ENCODE peak calls at places on chromosomes 5 and 9, in four cellular contexts. One of them, this sample, is unnamed.

GRCh38 chr5:124774002-124774318 is 27.5 kb upstream of the ZNF608 start:
- DNase-seq in activated CD8-positive, alpha-beta memory T cell treated with anti-CD3 and anti-CD28 coated beads, Interleukin-2, amount 50 U/mL, for 48 hours: no peak
- DNase-seq in renal cortical epithelial cell: no peak
- DNase-seq in PC-3: no peak
- DNase-seq in this sample: no peak

GRCh38 chr5:120512068-120512467 is 48.0 kb downstream of the PRR16 start:
- DNase-seq in renal cortical epithelial cell: no peak
- DNase-seq in activated CD8-positive, alpha-beta memory T cell treated with anti-CD3 and anti-CD28 coated beads, Interleukin-2, amount 50 U/mL, for 48 hours: no peak
- DNase-seq in PC-3: no peak
- DNase-seq in this sample: no peak

GRCh38 chr5:17305024-17305423 is 87.6 kb downstream of the BASP1 start:
- DNase-seq in activated CD8-positive, alpha-beta memory T cell treated with anti-CD3 and anti-CD28 coated beads, Interleukin-2, amount 50 U/mL, for 48 hours: no peak
- DNase-seq in PC-3: no peak
- DNase-seq in renal cortical epithelial cell: no peak
- DNase-seq in this sample: no peak

GRCh38 chr9:4970970-4971641 is 14.0 kb upstream of the JAK2 start:
- DNase-seq in PC-3: no peak
- DNase-seq in renal cortical epithelial cell: peak
- DNase-seq in activated CD8-positive, alpha-beta memory T cell treated with anti-CD3 and anti-CD28 coated beads, Interleukin-2, amount 50 U/mL, for 48 hours: peak
- DNase-seq in this sample: no peak

GRCh38 chr5:1732955-1733354 is 66.7 kb downstream of the MRPL36 start:
- DNase-seq in renal cortical epithelial cell: no peak
- DNase-seq in PC-3: no peak
- DNase-seq in activated CD8-positive, alpha-beta memory T cell treated with anti-CD3 and anti-CD28 coated beads, Interleukin-2, amount 50 U/mL, for 48 hours: peak
- DNase-seq in this sample: no peak

GRCh38 chr5:98771389-98772109 is 1.9 kb upstream of the RGMB start:
- DNase-seq in PC-3: peak
- DNase-seq in renal cortical epithelial cell: peak
- DNase-seq in activated CD8-positive, alpha-beta memory T cell treated with anti-CD3 and anti-CD28 coated beads, Interleukin-2, amount 50 U/mL, for 48 hours: no peak
- DNase-seq in this sample: peak

GRCh38 chr5:11227064-11227463 is 466.0 kb upstream of the DAP start:
- DNase-seq in activated CD8-positive, alpha-beta memory T cell treated with anti-CD3 and anti-CD28 coated beads, Interleukin-2, amount 50 U/mL, for 48 hours: no peak
- DNase-seq in PC-3: no peak
- DNase-seq in renal cortical epithelial cell: no peak
- DNase-seq in this sample: no peak

GRCh38 chr5:43702815-43703214 is 99.8 kb downstream of the NNT start:
- DNase-seq in activated CD8-positive, alpha-beta memory T cell treated with anti-CD3 and anti-CD28 coated beads, Interleukin-2, amount 50 U/mL, for 48 hours: no peak
- DNase-seq in renal cortical epithelial cell: no peak
- DNase-seq in PC-3: no peak
- DNase-seq in this sample: peak

GRCh38 chr5:62354028-62354874 is 48.2 kb downstream of the KIF2A start:
- DNase-seq in activated CD8-positive, alpha-beta memory T cell treated with anti-CD3 and anti-CD28 coated beads, Interleukin-2, amount 50 U/mL, for 48 hours: no peak
- DNase-seq in renal cortical epithelial cell: peak
- DNase-seq in PC-3: peak
- DNase-seq in this sample: peak

GRCh38 chr5:142568996-142569335 is 116.9 kb downstream of the FGF1 start:
- DNase-seq in renal cortical epithelial cell: no peak
- DNase-seq in PC-3: no peak
- DNase-seq in activated CD8-positive, alpha-beta memory T cell treated with anti-CD3 and anti-CD28 coated beads, Interleukin-2, amount 50 U/mL, for 48 hours: no peak
- DNase-seq in this sample: no peak

GRCh38 chr9:22098636-22099332 is 89.7 kb upstream of the CDKN2B start:
- DNase-seq in renal cortical epithelial cell: peak
- DNase-seq in PC-3: no peak
- DNase-seq in activated CD8-positive, alpha-beta memory T cell treated with anti-CD3 and anti-CD28 coated beads, Interleukin-2, amount 50 U/mL, for 48 hours: no peak
- DNase-seq in this sample: no peak

GRCh38 chr9:125816321-125816720 is 69.1 kb downstream of the PBX3 start:
- DNase-seq in renal cortical epithelial cell: no peak
- DNase-seq in PC-3: no peak
- DNase-seq in activated CD8-positive, alpha-beta memory T cell treated with anti-CD3 and anti-CD28 coated beads, Interleukin-2, amount 50 U/mL, for 48 hours: no peak
- DNase-seq in this sample: no peak

GRCh38 chr9:85514256-85514655 is 227.5 kb downstream of the AGTPBP1 start:
- DNase-seq in renal cortical epithelial cell: no peak
- DNase-seq in PC-3: no peak
- DNase-seq in activated CD8-positive, alpha-beta memory T cell treated with anti-CD3 and anti-CD28 coated beads, Interleukin-2, amount 50 U/mL, for 48 hours: no peak
- DNase-seq in this sample: peak

GRCh38 chr5:170254056-170254455 is 21.3 kb downstream of the C5orf58 start:
- DNase-seq in renal cortical epithelial cell: peak
- DNase-seq in activated CD8-positive, alpha-beta memory T cell treated with anti-CD3 and anti-CD28 coated beads, Interleukin-2, amount 50 U/mL, for 48 hours: no peak
- DNase-seq in PC-3: peak
- DNase-seq in this sample: no peak

GRCh38 chr9:5326893-5327548 is 12.7 kb downstream of the RLN1 start:
- DNase-seq in activated CD8-positive, alpha-beta memory T cell treated with anti-CD3 and anti-CD28 coated beads, Interleukin-2, amount 50 U/mL, for 48 hours: no peak
- DNase-seq in renal cortical epithelial cell: no peak
- DNase-seq in PC-3: no peak
- DNase-seq in this sample: no peak

GRCh38 chr5:143557061-143557818 is 153.8 kb upstream of the NR3C1 start:
- DNase-seq in renal cortical epithelial cell: peak
- DNase-seq in activated CD8-positive, alpha-beta memory T cell treated with anti-CD3 and anti-CD28 coated beads, Interleukin-2, amount 50 U/mL, for 48 hours: no peak
- DNase-seq in PC-3: peak
- DNase-seq in this sample: no peak

GRCh38 chr9:118522093-118523028 is 818.2 kb downstream of the TLR4 start:
- DNase-seq in PC-3: no peak
- DNase-seq in renal cortical epithelial cell: peak
- DNase-seq in activated CD8-positive, alpha-beta memory T cell treated with anti-CD3 and anti-CD28 coated beads, Interleukin-2, amount 50 U/mL, for 48 hours: no peak
- DNase-seq in this sample: peak

GRCh38 chr9:15246688-15247087 is 60.3 kb downstream of the TTC39B start:
- DNase-seq in renal cortical epithelial cell: peak
- DNase-seq in activated CD8-positive, alpha-beta memory T cell treated with anti-CD3 and anti-CD28 coated beads, Interleukin-2, amount 50 U/mL, for 48 hours: no peak
- DNase-seq in PC-3: peak
- DNase-seq in this sample: peak

GRCh38 chr5:95403996-95404395 is 12.8 kb downstream of the FAM81B start:
- DNase-seq in PC-3: peak
- DNase-seq in activated CD8-positive, alpha-beta memory T cell treated with anti-CD3 and anti-CD28 coated beads, Interleukin-2, amount 50 U/mL, for 48 hours: no peak
- DNase-seq in renal cortical epithelial cell: peak
- DNase-seq in this sample: no peak